ENCODE peak calls at places on chromosome 17, in five cellular contexts. E is HCT116, O is heart right ventricle, K is stomach, N is left ventricle myocardium inferior. Z is an unnamed sample.

GRCh38 chr17:78322858-78323455 is 36.9 kb downstream of the SOCS3 start:
- DNase-seq in N (peak), K (no peak), E (no peak), O (peak), Z (no peak)

GRCh38 chr17:60392845-60393702 is 1.1 kb upstream of the USP32 start:
- DNase-seq in K (peak), N (no peak), E (peak), O (no peak), Z (peak)

GRCh38 chr17:58693751-58694150 is 1.3 kb downstream of the RAD51C start:
- DNase-seq in K (no peak), E (no peak), N (no peak), O (no peak), Z (no peak)

GRCh38 chr17:73316919-73317505 is 5.2 kb upstream of the CDC42EP4 start:
- DNase-seq in O (no peak), N (no peak), K (no peak), E (no peak), Z (no peak)

GRCh38 chr17:59331929-59332889 is 754 bp downstream of the YPEL2 start:
- DNase-seq in K (peak), O (peak), E (no peak), N (peak), Z (no peak)

GRCh38 chr17:8463089-8463488 is 27.4 kb downstream of the NDEL1 start:
- DNase-seq in E (no peak), N (no peak), K (no peak), O (no peak), Z (no peak)

GRCh38 chr17:78486228-78486802 is 90.9 kb downstream of the DNAH17 start:
- DNase-seq in E (no peak), O (no peak), N (no peak), K (no peak), Z (no peak)

GRCh38 chr17:21379080-21379711 is 3.0 kb downstream of the KCNJ12 start:
- DNase-seq in K (peak), O (peak), E (no peak), N (peak), Z (no peak)

GRCh38 chr17:67662712-67663111 is 55.0 kb upstream of the NOL11 start:
- DNase-seq in O (no peak), N (no peak), E (no peak), K (no peak), Z (no peak)

GRCh38 chr17:4152471-4152870 is 9.5 kb downstream of the CYB5D2 start:
- DNase-seq in O (no peak), E (no peak), K (no peak), N (no peak), Z (no peak)

GRCh38 chr17:45129940-45130639 is 2.2 kb downstream of the PLCD3 start:
- DNase-seq in K (peak), O (no peak), E (no peak), N (no peak), Z (no peak)

GRCh38 chr17:70636517-70637133 is 467.3 kb downstream of the KCNJ2 start:
- DNase-seq in N (no peak), K (no peak), E (peak), O (no peak), Z (peak)

GRCh38 chr17:34712481-34713195 is 133.3 kb downstream of the TMEM132E start:
- DNase-seq in N (no peak), E (no peak), K (no peak), O (no peak), Z (no peak)

GRCh38 chr17:36942631-36943125 is 5.4 kb downstream of the LHX1 start:
- DNase-seq in O (no peak), K (no peak), E (no peak), N (no peak), Z (no peak)

GRCh38 chr17:12402963-12403622 is 262.6 kb upstream of the MYOCD start:
- DNase-seq in N (no peak), O (no peak), K (no peak), E (no peak), Z (no peak)

GRCh38 chr17:27157297-27157696 is 136.6 kb upstream of the WSB1 start:
- DNase-seq in O (no peak), K (no peak), E (no peak), N (no peak), Z (no peak)

GRCh38 chr17:15469260-15469659 is 1.8 kb upstream of the CDRT4 start:
- DNase-seq in N (peak), E (no peak), K (no peak), O (peak), Z (no peak)

GRCh38 chr17:385836-386144 is 33.2 kb upstream of the RPH3AL start:
- DNase-seq in N (no peak), O (no peak), E (no peak), K (no peak), Z (no peak)

GRCh38 chr17:33287096-33287495 is 6.0 kb downstream of the ASIC2 start:
- DNase-seq in N (no peak), E (no peak), K (no peak), O (no peak), Z (no peak)

GRCh38 chr17:31392856-31393748 is 1.6 kb downstream of the RAB11FIP4 start:
- DNase-seq in N (no peak), E (no peak), O (no peak), K (peak), Z (no peak)

GRCh38 chr17:60164697-60165096 is 14.9 kb downstream of the CA4 start:
- DNase-seq in K (no peak), E (no peak), N (no peak), O (no peak), Z (no peak)

GRCh38 chr17:5533486-5534315 is 47.3 kb downstream of the MIS12 start:
- DNase-seq in E (no peak), N (no peak), O (no peak), K (no peak), Z (no peak)

GRCh38 chr17:60141111-60142018 is 8.4 kb upstream of the CA4 start:
- DNase-seq in O (no peak), N (no peak), E (no peak), K (peak), Z (no peak)

GRCh38 chr17:20232611-20233010 is 223.5 kb downstream of the SPECC1 start:
- DNase-seq in E (no peak), K (no peak), N (no peak), O (no peak), Z (no peak)

GRCh38 chr17:50290074-50290702 is 15.9 kb downstream of the TMEM92 start:
- DNase-seq in E (peak), N (peak), O (peak), K (peak), Z (no peak)

GRCh38 chr17:60383379-60383778 is 8.6 kb downstream of the USP32 start:
- DNase-seq in O (no peak), N (no peak), E (no peak), K (no peak), Z (no peak)

GRCh38 chr17:58338454-58338841 is 9.9 kb upstream of the TSPOAP1 start:
- DNase-seq in K (no peak), E (no peak), O (no peak), N (no peak), Z (no peak)

GRCh38 chr17:73042809-73043685 is 49.4 kb downstream of the SLC39A11 start:
- DNase-seq in O (no peak), E (no peak), K (no peak), N (no peak), Z (no peak)

GRCh38 chr17:21129023-21129681 is 2.4 kb downstream of the DHRS7B start:
- DNase-seq in K (no peak), N (no peak), O (no peak), E (no peak), Z (no peak)

GRCh38 chr17:46773676-46774075 is 44.8 kb downstream of the WNT3 start:
- DNase-seq in O (no peak), N (no peak), E (no peak), K (no peak), Z (no peak)

GRCh38 chr17:4845128-4845527 is 12.0 kb downstream of the MINK1 start:
- DNase-seq in O (no peak), K (no peak), E (no peak), N (no peak), Z (no peak)

GRCh38 chr17:56260421-56260820 is 107.1 kb downstream of the ANKFN1 start:
- DNase-seq in K (no peak), E (no peak), N (no peak), O (no peak), Z (no peak)

GRCh38 chr17:80096531-80097306 is 4.7 kb upstream of the GAA start:
- DNase-seq in N (no peak), K (no peak), O (no peak), E (no peak), Z (no peak)

GRCh38 chr17:46792071-46792470 is 26.4 kb downstream of the WNT3 start:
- DNase-seq in N (no peak), O (no peak), K (no peak), E (no peak), Z (no peak)

GRCh38 chr17:50133028-50133768 is 3.2 kb upstream of the SAMD14 start:
- DNase-seq in O (no peak), E (no peak), N (no peak), K (no peak), Z (no peak)

GRCh38 chr17:62688398-62689140 is 61.1 kb downstream of the MRC2 start:
- DNase-seq in E (no peak), O (no peak), K (no peak), N (no peak), Z (no peak)

DNA sequence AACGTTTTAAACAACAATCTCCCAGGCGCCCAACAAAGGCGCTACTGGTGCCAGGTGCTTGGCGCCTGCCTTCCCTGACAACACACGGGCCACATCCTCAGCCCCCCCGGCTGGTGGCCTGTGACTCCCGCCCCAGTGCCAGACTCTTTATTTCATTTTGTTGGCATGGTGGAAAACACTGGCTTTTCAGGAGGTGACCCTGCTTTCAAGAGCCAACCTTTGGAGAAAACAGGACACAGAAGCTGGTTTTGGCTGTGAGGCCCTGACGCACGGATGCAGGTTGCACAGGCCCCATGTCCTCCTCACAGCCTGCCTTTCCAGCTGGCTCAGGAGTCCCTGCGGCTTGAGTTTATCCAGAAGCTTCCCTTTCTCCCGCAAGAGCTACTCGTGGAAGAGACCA is 100.0 kb downstream of the METRNL start:
- DNase-seq in N (no peak), O (no peak), K (no peak), E (no peak), Z (no peak)
- H3K4me3 ChIP-seq in N (no peak), O (no peak), K (no peak), E (no peak), Z (no peak)

GRCh38 chr17:81349397-81350319 is 45.6 kb upstream of the BAHCC1 start:
- DNase-seq in O (no peak), N (no peak), E (peak), K (no peak), Z (no peak)
- H3K4me3 ChIP-seq in O (no peak), N (no peak), E (peak), K (no peak), Z (no peak)

DNA sequence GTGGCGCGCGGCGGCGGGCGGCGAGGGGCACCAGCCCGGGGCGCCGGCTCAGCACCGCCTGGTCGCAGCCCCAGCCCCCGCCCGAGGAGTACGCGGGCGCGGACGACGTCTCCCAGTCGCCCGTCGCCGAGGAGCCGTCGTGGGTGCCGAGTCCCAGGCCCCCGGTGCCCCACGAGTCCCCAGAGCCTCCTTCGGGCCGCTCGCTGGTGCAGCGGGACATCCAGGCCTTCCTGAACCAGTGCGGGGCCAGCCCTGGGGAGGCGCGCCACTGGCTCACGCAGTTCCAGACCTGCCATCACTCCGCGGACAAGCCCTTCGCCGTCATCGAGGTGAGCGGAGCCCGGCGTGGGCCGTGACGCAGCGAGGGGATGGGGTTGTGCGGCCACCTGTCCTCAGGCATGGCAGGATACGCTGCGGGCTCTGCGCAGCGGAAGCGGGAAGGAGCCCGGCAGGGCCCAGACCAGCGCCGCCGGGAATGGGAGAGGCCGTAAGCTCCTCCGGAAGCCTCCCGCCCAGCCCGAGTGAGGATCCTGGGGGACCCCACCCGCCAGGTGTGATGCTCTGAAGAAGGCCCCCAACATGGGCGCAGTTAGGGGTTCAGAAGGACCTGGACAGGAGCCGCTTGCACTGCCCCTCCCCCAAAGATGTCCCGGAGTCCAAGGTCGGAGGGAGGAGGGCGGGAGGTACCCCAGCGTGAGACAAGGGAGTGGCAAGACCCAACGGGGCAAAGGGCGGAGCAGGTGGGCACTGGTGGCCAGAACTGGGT is 522 bp downstream of the NAGS start:
- DNase-seq in O (no peak), E (no peak), K (peak), N (no peak), Z (no peak)
- H3K4me3 ChIP-seq in O (peak), E (peak), K (peak), N (peak), Z (no peak)

GRCh38 chr17:42766124-42766523 is 5.1 kb downstream of the RAMP2 start:
- DNase-seq in K (no peak), E (no peak), N (no peak), O (no peak), Z (no peak)

GRCh38 chr17:42767512-42767911 is 5.7 kb upstream of the VPS25 start:
- DNase-seq in E (no peak), N (no peak), K (no peak), O (no peak), Z (no peak)

GRCh38 chr17:42760652-42761581 is at the start of gene RAMP2:
- DNase-seq in K (peak), N (peak), O (peak), E (no peak), Z (no peak)

GRCh38 chr17:42759982-42760651 is 910 bp upstream of the RAMP2 start:
- DNase-seq in E (no peak), O (no peak), N (no peak), K (no peak), Z (no peak)

DNA sequence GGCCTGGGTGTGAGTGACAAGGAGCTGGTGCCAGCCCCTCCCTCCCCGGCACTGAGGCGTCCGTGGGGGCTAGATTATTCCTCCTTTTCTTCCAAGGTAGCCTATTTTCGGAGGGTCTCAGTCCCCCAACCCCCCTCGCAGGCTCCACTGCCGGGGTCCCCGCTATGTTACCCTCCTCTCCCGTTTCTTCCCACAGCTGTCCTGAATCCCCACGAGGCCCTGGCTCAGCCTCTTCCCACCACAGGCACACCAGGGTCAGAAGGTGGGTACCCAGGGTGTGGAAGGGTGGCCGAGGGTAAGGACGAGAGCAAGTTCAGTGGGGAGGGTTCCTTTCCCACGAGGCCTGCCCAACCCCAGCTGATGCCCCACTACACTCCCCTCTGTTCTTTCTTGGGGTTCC is 611 bp downstream of the RAMP2 start:
- DNase-seq in N (no peak), O (no peak), E (no peak), K (no peak), Z (no peak)
- H3K4me3 ChIP-seq in N (peak), O (peak), E (no peak), K (peak), Z (no peak)

GRCh38 chr17:1626333-1626732 is 2.3 kb downstream of the SLC43A2 start:
- DNase-seq in K (no peak), N (no peak), E (no peak), O (no peak), Z (no peak)
- H3K4me3 ChIP-seq in K (peak), N (peak), E (no peak), O (no peak), Z (no peak)

GRCh38 chr17:65355246-65355645 is 206.2 kb downstream of the AXIN2 start:
- DNase-seq in O (no peak), E (no peak), N (no peak), K (no peak), Z (no peak)

GRCh38 chr17:65360961-65361552 is 200.4 kb downstream of the AXIN2 start:
- DNase-seq in K (no peak), E (no peak), O (no peak), N (no peak), Z (no peak)

GRCh38 chr17:65359016-65359415 is 202.4 kb downstream of the AXIN2 start:
- DNase-seq in O (no peak), N (no peak), E (peak), K (no peak), Z (no peak)

DNA sequence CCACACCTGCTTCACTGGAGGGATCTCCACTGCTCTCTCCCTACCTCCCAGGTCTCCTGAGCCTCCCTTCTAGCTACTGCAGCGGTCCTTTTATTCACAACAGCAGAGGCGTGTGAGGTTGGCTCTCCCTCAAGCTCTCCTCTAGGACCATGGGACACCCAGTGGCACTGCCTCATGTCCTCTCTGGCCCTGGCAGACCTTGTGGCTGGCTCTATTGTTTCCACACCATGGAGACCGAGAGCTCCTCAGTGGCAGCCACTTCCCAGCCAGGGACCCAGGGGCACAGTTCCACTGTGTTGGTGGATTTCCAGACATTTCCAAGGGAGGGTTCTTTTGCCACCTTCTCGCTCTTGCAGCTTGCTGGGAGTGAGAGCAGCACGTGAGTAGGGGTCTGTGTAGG is 204.9 kb downstream of the AXIN2 start:
- DNase-seq in K (no peak), N (no peak), E (no peak), O (no peak), Z (no peak)
- H3K4me3 ChIP-seq in K (no peak), N (no peak), E (no peak), O (no peak), Z (no peak)

DNA sequence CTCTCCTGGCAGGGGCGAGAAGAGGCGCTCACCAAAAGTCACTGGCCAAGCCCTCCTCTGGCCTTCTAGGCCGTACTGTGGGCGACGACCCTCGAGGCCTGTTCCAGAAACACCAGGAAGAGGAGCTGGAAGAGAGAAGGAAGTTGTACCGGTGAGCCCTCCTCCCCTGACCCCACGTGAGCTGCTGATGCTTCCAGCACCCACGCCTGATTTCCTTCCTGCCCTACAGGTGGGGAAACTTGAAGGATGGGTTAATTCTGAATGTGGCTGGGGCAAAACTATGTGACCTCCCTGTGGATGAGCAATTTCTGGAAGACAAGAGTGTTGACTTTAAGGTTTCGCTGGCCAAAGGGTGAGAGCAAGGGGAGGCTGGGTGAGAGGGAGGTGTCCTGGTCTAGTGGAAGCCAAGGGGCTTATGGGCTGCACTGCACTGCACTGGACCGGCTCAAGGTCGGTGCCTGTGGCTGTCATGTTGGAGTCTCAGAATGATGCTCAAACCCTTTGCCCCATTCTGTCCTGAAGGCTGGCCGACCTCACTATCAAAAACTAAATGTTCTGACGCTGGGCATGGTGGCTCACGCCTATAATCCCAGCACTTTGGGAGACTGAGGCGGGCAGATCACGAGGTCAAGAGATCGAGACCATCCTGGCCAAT is 6.2 kb downstream of the C17orf100 start:
- DNase-seq in K (no peak), O (no peak), N (no peak), E (no peak), Z (no peak)
- H3K4me3 ChIP-seq in K (peak), O (no peak), N (no peak), E (peak), Z (peak)

GRCh38 chr17:76537578-76538280 is at the start of gene CYGB:
- DNase-seq in O (peak), K (no peak), E (no peak), N (peak), Z (no peak)

GRCh38 chr17:76539631-76540271 is at the start of gene PRCD:
- DNase-seq in K (no peak), O (no peak), E (no peak), N (peak), Z (no peak)

GRCh38 chr17:76538281-76538931 is 897 bp upstream of the CYGB start:
- DNase-seq in E (no peak), K (no peak), N (peak), O (no peak), Z (no peak)

GRCh38 chr17:76540381-76541300 is 797 bp downstream of the PRCD start:
- DNase-seq in N (peak), O (peak), E (peak), K (peak), Z (peak)

DNA sequence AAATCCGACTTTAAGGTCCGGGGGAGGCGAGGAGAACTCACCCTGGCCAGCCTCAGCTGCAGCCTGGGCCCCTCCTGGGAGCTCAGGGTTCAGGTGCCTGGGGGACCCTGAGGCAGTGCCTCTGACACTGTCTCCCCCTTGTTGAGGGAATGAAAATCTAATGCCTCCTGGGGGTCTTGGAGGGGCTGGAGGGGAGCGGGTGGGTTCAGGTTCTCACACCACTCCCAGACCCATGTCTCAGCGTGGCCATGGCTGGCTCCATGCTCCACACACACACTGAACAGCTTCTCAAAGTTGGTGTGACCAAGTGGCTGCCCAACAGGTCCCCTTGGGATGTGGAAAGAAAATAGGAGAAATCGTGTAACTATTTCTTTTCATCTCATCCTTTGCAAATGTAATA is 903 bp upstream of the PRCD start:
- DNase-seq in O (no peak), N (peak), E (no peak), K (no peak), Z (no peak)
- H3K4me3 ChIP-seq in O (peak), N (peak), E (no peak), K (peak), Z (no peak)

GRCh38 chr17:38879878-38880727 is 10.2 kb downstream of the LASP1 start:
- DNase-seq in O (peak), N (no peak), E (no peak), K (no peak), Z (no peak)
- H3K4me3 ChIP-seq in O (no peak), N (peak), E (peak), K (peak), Z (no peak)

Z was measured in Jurkat, Clone E6-1.